ENCODE peak calls at places on chromosomes 16 and 17, in ten cellular contexts. E is epithelial cell of esophagus; D is EH; X is NCI-H1092; J is stimulated activated CD4-positive, alpha-beta T cell treated with anti-CD3 and anti-CD28 coated beads, Interleukin-1b, Interleukin-23, amount 100 ng/mL, for 24 hours; V is hypothalamus; Z is GM23338; B is activated CD8-positive, alpha-beta T cell treated with anti-CD3 and anti-CD28 coated beads, Interleukin-2, amount 10 ng/mL, durations not matched to agents 7 days and 5 days; F is activated CD4-positive, alpha-beta T cell treated with anti-CD3 and anti-CD28 coated beads for 36 hours; U is naive thymus-derived CD8-positive, alpha-beta T cell. S is an unnamed sample.

GRCh38 chr16:72721981-72722380 is 325.9 kb downstream of the ZFHX3 start:
- DNase-seq in X (peak), F (no peak), Z (no peak), V (no peak), J (no peak), D (no peak), U (no peak), E (no peak), B (no peak), S (no peak)

GRCh38 chr17:78923660-78924453 is 1.3 kb downstream of the TIMP2 start:
- DNase-seq in J (peak), F (peak), Z (peak), U (peak), X (no peak), E (peak), B (peak), D (no peak), V (peak), S (peak)

GRCh38 chr16:66203476-66203875 is 163.0 kb upstream of the CDH5 start:
- DNase-seq in Z (no peak), B (no peak), X (no peak), U (no peak), D (no peak), J (no peak), V (no peak), F (no peak), E (no peak), S (no peak)

GRCh38 chr16:89291776-89292175 is 74.3 kb downstream of the ZNF778 start:
- DNase-seq in E (no peak), X (no peak), U (no peak), B (no peak), J (no peak), D (no peak), Z (no peak), V (no peak), F (no peak), S (no peak)

GRCh38 chr17:63335818-63336217 is 110.3 kb downstream of the CYB561 start:
- DNase-seq in U (no peak), E (no peak), B (no peak), F (no peak), D (peak), X (no peak), J (no peak), V (no peak), Z (no peak), S (no peak)

GRCh38 chr17:77153487-77153886 is 12.7 kb downstream of the SEC14L1 start:
- DNase-seq in V (no peak), U (no peak), Z (no peak), D (no peak), X (no peak), J (no peak), E (no peak), F (no peak), B (no peak), S (no peak)

GRCh38 chr16:84091460-84091859 is 25.3 kb downstream of the MBTPS1 start:
- DNase-seq in E (no peak), Z (no peak), B (no peak), J (no peak), D (no peak), X (no peak), F (no peak), V (no peak), U (no peak), S (no peak)

GRCh38 chr16:83530293-83530692 is 277.5 kb upstream of the HSBP1 start:
- DNase-seq in Z (no peak), E (no peak), B (no peak), X (no peak), D (peak), V (no peak), F (no peak), U (no peak), J (no peak), S (no peak)

GRCh38 chr16:88004391-88004790 is 53.2 kb downstream of the BANP start:
- DNase-seq in D (no peak), V (no peak), E (no peak), B (no peak), F (peak), X (no peak), J (no peak), U (no peak), Z (no peak), S (no peak)

GRCh38 chr16:75305364-75306101 is 54.1 kb upstream of the BCAR1 start:
- DNase-seq in D (peak), F (peak), V (peak), J (peak), X (peak), E (peak), Z (no peak), B (peak), U (no peak), S (peak)

GRCh38 chr17:17321356-17322025 is 18.3 kb downstream of the NT5M start:
- DNase-seq in F (no peak), D (no peak), X (no peak), J (no peak), V (no peak), Z (no peak), U (no peak), B (no peak), E (no peak), S (no peak)

GRCh38 chr16:89062389-89063345 is 31.0 kb upstream of the ACSF3 start:
- DNase-seq in F (no peak), V (no peak), E (no peak), J (no peak), X (no peak), U (no peak), B (no peak), D (no peak), Z (no peak), S (no peak)

GRCh38 chr16:2507052-2507678 is 6.6 kb upstream of the ATP6V0C start:
- DNase-seq in X (no peak), J (no peak), B (no peak), D (no peak), E (no peak), V (no peak), Z (peak), F (no peak), U (no peak), S (no peak)